ENCODE peak calls at places on chromosome X, in ten cellular contexts. Q, E, C, A, W, R, B, F, P and T are unnamed samples.

GRCh38 chrX:24870143-24870542 is 145.6 kb downstream of the ARX start:
- DNase-seq in Q (peak), E (no peak), C (no peak), A (peak), W (no peak), R (no peak), B (peak), F (no peak), P (no peak), T (no peak)

GRCh38 chrX:39756086-39756883 is 341.5 kb downstream of the BCOR start:
- DNase-seq in Q (no peak), E (no peak), C (no peak), A (peak), W (no peak), R (no peak), B (no peak), F (no peak), P (no peak), T (no peak)

GRCh38 chrX:24241822-24242648 is 71.8 kb downstream of the SUPT20HL2 start:
- DNase-seq in Q (peak), E (no peak), C (peak), A (peak), W (peak), R (no peak), B (peak), F (no peak), P (peak), T (no peak)

GRCh38 chrX:13220916-13221315 is 98.9 kb downstream of the ATXN3L start:
- DNase-seq in Q (peak), E (no peak), C (no peak), A (peak), W (no peak), R (no peak), B (peak), F (peak), P (no peak), T (no peak)

GRCh38 chrX:40661489-40661888 is 14.1 kb upstream of the CXorf38 start:
- DNase-seq in Q (no peak), E (no peak), C (no peak), A (no peak), W (no peak), R (no peak), B (no peak), F (no peak), P (no peak), T (no peak)

GRCh38 chrX:120668357-120668756 is 38.5 kb upstream of the C1GALT1C1 start:
- DNase-seq in Q (no peak), E (no peak), C (no peak), A (no peak), W (no peak), R (no peak), B (no peak), F (no peak), P (no peak), T (no peak)

GRCh38 chrX:14528629-14529287 is 578 bp upstream of the GLRA2 start:
- DNase-seq in Q (no peak), E (peak), C (peak), A (peak), W (peak), R (peak), B (peak), F (peak), P (peak), T (peak)

GRCh38 chrX:69264134-69264533 is 98.9 kb upstream of the PJA1 start:
- DNase-seq in Q (no peak), E (no peak), C (no peak), A (no peak), W (no peak), R (no peak), B (no peak), F (no peak), P (no peak), T (no peak)

GRCh38 chrX:96684339-96685204 is at the start of gene DIAPH2:
- DNase-seq in Q (peak), E (peak), C (peak), A (peak), W (peak), R (peak), B (peak), F (peak), P (peak), T (peak)

DNA sequence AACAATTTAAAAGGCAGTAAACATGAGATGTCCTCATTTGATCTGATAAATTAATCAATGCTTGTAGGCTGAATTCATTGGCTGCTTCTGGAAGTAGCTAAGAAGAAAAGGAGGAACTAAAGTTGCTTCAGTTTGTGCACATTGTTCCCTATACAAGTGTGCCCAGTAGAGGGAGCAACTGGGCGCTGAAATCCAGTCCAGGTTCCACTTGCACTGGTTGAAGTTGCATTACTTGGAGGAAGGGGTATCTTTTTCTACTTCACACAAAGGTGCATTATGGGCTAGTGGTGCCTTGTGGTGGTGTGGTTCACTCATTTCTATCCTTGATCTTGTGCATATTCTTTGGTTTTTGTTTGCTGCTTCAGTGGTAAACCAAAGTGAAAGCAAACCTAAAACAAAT is 67.9 kb upstream of the SOX3 start:
- DNase-seq in Q (peak), E (no peak), C (peak), A (peak), W (peak), R (peak), B (peak), F (no peak), P (peak), T (peak)
- TF ChIP-seq CTCF in Q (peak), E (peak), C (peak), A (peak), W (peak), R (no peak), B (peak), F (peak), P (peak), T (peak)

GRCh38 chrX:128973033-128973432 is 550.3 kb downstream of the SMARCA1 start:
- DNase-seq in Q (no peak), E (no peak), C (no peak), A (no peak), W (no peak), R (no peak), B (no peak), F (no peak), P (no peak), T (no peak)

DNA sequence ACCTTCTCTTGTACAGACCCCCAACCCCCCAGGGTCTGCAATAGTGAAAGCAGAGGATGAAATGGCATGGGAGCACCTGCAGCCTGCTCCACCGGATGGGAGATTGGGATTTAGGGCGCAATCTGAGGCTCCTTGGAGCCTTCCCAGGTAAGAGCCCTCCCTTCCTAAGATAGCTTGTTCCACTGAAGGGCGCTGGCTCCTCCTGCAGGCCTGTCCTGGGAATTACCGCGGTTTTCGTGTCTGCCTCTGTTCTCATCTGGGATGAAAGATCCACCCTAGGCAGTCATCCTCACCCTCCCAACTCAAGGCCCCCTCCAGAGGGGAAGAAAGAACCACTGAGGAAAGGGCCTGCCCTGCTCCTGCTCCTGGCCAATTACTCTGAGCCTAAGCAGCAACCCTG is 547.6 kb downstream of the SMARCA1 start:
- DNase-seq in Q (no peak), E (peak), C (no peak), A (no peak), W (peak), R (peak), B (peak), F (no peak), P (peak), T (peak)
- TF ChIP-seq CTCF in Q (peak), E (peak), C (peak), A (no peak), W (peak), R (no peak), B (peak), F (peak), P (peak), T (peak)

GRCh38 chrX:9704876-9705465 is 60.7 kb downstream of the GPR143 start:
- DNase-seq in Q (no peak), E (no peak), C (no peak), A (no peak), W (no peak), R (no peak), B (no peak), F (no peak), P (no peak), T (no peak)

GRCh38 chrX:9698566-9698965 is 67.1 kb downstream of the GPR143 start:
- DNase-seq in Q (no peak), E (no peak), C (no peak), A (no peak), W (no peak), R (no peak), B (no peak), F (no peak), P (no peak), T (no peak)

GRCh38 chrX:9703406-9703805 is 62.2 kb downstream of the GPR143 start:
- DNase-seq in Q (no peak), E (no peak), C (no peak), A (no peak), W (no peak), R (no peak), B (no peak), F (no peak), P (no peak), T (no peak)

GRCh38 chrX:9701790-9702189 is 63.9 kb downstream of the GPR143 start:
- DNase-seq in Q (no peak), E (no peak), C (no peak), A (no peak), W (no peak), R (no peak), B (no peak), F (no peak), P (no peak), T (no peak)

GRCh38 chrX:9700555-9700954 is 65.1 kb downstream of the GPR143 start:
- DNase-seq in Q (no peak), E (no peak), C (no peak), A (no peak), W (no peak), R (no peak), B (no peak), F (no peak), P (no peak), T (no peak)
- TF ChIP-seq CTCF in Q (no peak), E (no peak), C (no peak), A (no peak), W (no peak), R (no peak), B (no peak), F (no peak), P (no peak), T (no peak)

GRCh38 chrX:2652106-2652505 is 39.0 kb upstream of the CD99 start:
- DNase-seq in Q (no peak), E (no peak), C (no peak), A (no peak), W (no peak), R (no peak), B (no peak), F (no peak), P (no peak), T (no peak)
- TF ChIP-seq CTCF in Q (no peak), E (peak), C (no peak), A (peak), W (no peak), R (no peak), B (peak), F (no peak), P (peak), T (peak)

DNA sequence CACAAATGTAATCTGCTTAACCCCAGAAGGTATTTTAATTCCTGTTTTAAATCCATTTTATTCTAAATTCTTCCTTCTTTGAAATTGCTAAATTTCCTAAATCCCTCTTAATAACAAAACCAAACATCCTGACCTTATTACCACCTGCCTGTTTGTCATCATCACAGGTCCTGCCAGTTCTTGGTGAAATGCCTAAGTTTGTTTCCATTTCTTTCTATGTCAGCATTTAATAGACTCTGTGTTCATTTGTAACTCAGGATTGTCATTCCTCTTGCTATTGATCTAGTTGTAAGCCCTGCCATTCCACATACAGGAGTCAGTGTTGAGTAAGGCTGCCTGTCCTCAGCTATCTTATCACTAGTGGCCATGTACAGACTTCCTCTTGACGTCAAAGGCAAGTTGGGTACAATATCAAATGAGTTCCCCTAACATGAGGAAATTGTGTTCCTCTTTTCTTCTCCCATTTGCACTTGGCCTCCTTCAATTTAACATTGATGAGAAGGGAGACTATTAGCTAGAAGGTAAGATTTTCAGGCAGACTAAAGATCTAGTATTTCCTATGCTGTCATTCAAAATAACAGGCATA is 440.1 kb downstream of the AFF2 start:
- DNase-seq in Q (peak), E (no peak), C (no peak), A (peak), W (no peak), R (no peak), B (peak), F (no peak), P (no peak), T (no peak)
- TF ChIP-seq CTCF in Q (no peak), E (no peak), C (no peak), A (no peak), W (no peak), R (no peak), B (no peak), F (no peak), P (no peak), T (no peak)

DNA sequence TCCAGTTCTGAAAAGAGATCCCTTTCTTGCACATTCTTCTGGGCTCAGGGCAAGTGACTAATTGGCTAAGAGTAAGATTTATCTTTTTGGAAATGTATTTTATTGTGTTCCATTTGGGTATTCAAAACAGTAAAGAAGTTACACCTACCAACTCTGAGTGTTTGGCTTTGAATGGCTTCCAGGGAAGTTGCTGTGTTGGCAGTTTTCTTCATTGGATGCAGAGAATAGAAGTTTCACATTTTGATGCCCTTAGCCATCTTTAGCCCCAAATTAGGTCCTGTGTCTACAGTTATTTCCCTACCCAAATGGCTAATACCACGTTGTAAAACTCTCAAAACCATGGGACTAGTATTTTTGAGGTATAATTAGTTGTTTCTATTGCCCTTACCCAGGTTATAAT is 29.7 kb upstream of the MORC4 start:
- DNase-seq in Q (no peak), E (no peak), C (no peak), A (no peak), W (no peak), R (no peak), B (no peak), F (no peak), P (no peak), T (no peak)
- TF ChIP-seq CTCF in Q (no peak), E (no peak), C (no peak), A (no peak), W (no peak), R (no peak), B (no peak), F (no peak), P (no peak), T (no peak)

GRCh38 chrX:33324099-33324498 is 112.8 kb upstream of the DMD start:
- DNase-seq in Q (no peak), E (no peak), C (no peak), A (no peak), W (no peak), R (no peak), B (no peak), F (no peak), P (no peak), T (no peak)
- TF ChIP-seq CTCF in Q (no peak), E (no peak), C (peak), A (no peak), W (no peak), R (no peak), B (no peak), F (no peak), P (peak), T (peak)

DNA sequence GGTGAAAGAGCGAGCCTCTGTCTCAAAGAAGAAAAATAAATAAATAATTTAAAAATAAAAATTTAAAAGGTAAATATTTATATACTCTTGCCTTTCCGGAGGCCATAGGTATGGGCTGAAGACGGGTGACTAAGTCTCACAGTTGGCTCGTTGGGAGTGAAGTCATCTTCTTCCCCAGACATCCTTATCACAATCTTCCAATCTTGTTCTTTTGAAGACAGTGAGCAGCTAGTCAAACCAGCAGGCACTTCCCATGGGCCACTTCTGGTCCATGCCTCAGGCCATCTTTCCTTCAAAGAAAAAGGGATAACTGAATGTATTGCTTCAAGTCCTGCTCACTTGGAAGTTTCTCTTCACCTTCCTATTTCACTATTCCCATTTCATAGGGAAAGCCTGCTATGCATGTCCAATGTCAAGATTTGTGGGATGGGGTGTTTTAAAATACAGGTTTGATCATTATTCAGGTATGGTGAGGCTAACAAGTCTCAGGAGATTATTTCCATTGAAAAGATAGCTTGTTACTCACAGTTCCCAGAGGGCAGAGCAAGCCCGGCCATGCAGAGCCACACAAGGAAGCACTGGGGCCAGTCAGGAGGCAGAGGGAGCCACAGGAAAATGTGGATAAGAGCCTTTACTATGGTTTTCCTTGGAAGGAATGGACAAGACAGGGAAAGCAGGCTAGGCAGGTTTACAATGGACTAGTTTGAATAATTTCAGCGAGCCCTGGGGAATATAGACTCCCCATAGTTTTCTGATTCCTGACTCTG is 33.3 kb upstream of the VCX2 start:
- DNase-seq in Q (no peak), E (no peak), C (no peak), A (no peak), W (no peak), R (no peak), B (no peak), F (no peak), P (no peak), T (no peak)
- TF ChIP-seq CTCF in Q (no peak), E (no peak), C (no peak), A (no peak), W (no peak), R (no peak), B (no peak), F (no peak), P (no peak), T (no peak)

DNA sequence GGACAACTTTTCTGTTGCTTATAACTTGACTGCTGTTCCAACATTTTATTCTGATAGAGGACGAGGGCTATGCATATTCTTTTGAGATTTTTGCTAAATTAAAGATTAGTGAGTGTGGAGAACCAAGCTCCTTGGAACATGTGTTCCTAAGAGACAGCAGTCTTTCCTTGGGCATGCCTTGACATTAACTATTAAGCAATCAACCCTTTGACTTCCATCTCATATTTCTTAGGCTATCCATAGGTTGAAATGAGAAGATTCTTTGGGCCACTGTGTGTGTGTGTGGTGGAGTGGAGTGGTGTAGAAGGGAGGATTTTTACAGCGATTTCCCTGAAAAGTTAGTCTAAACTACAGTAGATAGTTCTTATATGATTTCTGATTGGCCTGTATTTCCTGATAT is 127.4 kb upstream of the POF1B start:
- DNase-seq in Q (no peak), E (no peak), C (no peak), A (no peak), W (no peak), R (no peak), B (no peak), F (no peak), P (no peak), T (no peak)
- TF ChIP-seq CTCF in Q (no peak), E (no peak), C (no peak), A (no peak), W (no peak), R (no peak), B (no peak), F (no peak), P (no peak), T (no peak)

GRCh38 chrX:17559728-17560379 is 177.4 kb upstream of the SCML1 start:
- DNase-seq in Q (peak), E (no peak), C (no peak), A (peak), W (peak), R (no peak), B (peak), F (peak), P (no peak), T (no peak)
- TF ChIP-seq CTCF in Q (no peak), E (no peak), C (no peak), A (no peak), W (no peak), R (no peak), B (no peak), F (no peak), P (no peak), T (no peak)